ENCODE peak calls at places on chromosome 13, in six cellular contexts. J is Peyer's patch, P is HT1080, C is GM03348, D is suprapubic skin, T is aorta. Q is an unnamed sample.

GRCh38 chr13:44109986-44110640 is 230.4 kb downstream of the LACC1 start:
- DNase-seq in J (no peak), P (no peak), C (no peak), D (no peak), T (no peak), Q (no peak)

GRCh38 chr13:29543230-29544215 is 52.0 kb downstream of the SLC7A1 start:
- DNase-seq in J (no peak), P (peak), C (no peak), D (no peak), T (no peak), Q (peak)

GRCh38 chr13:110405597-110406450 is 98.7 kb downstream of the COL4A2 start:
- DNase-seq in J (no peak), P (peak), C (peak), D (no peak), T (peak), Q (peak)

GRCh38 chr13:30334663-30335386 is 27.5 kb upstream of the KATNAL1 start:
- DNase-seq in J (no peak), P (peak), C (no peak), D (no peak), T (no peak), Q (peak)

GRCh38 chr13:66875264-66875663 is 354.9 kb downstream of the PCDH9 start:
- DNase-seq in J (no peak), P (no peak), C (no peak), D (no peak), T (no peak), Q (no peak)

GRCh38 chr13:73036566-73036965 is 22.2 kb upstream of the KLF5 start:
- DNase-seq in J (no peak), P (no peak), C (no peak), D (no peak), T (no peak), Q (no peak)

GRCh38 chr13:68748038-68748437 is 1359.6 kb upstream of the ATXN8OS start:
- DNase-seq in J (no peak), P (peak), C (no peak), D (no peak), T (no peak), Q (no peak)

GRCh38 chr13:76009491-76009890 is 373.4 kb downstream of the LMO7 start:
- DNase-seq in J (no peak), P (no peak), C (no peak), D (no peak), T (no peak), Q (no peak)

GRCh38 chr13:50592412-50593145 is 250.9 kb downstream of the DLEU7 start:
- DNase-seq in J (no peak), P (peak), C (peak), D (no peak), T (no peak), Q (peak)

GRCh38 chr13:18949489-18949761 is 232.2 kb downstream of the TUBA3C start:
- DNase-seq in J (no peak), P (no peak), C (no peak), D (no peak), T (peak), Q (no peak)

GRCh38 chr13:80436571-80437169 is 95.7 kb upstream of the SPRY2 start:
- DNase-seq in J (no peak), P (no peak), C (no peak), D (no peak), T (no peak), Q (peak)

GRCh38 chr13:30421093-30422055 is 919 bp upstream of the UBE2L5 start:
- DNase-seq in J (peak), P (peak), C (peak), D (peak), T (peak), Q (peak)

GRCh38 chr13:92573467-92574057 is 653.0 kb upstream of the GPC6 start:
- DNase-seq in J (no peak), P (peak), C (peak), D (no peak), T (no peak), Q (no peak)

GRCh38 chr13:93146584-93147292 is 79.9 kb upstream of the GPC6 start:
- DNase-seq in J (no peak), P (peak), C (peak), D (no peak), T (no peak), Q (peak)

GRCh38 chr13:80390338-80390737 is 49.4 kb upstream of the SPRY2 start:
- DNase-seq in J (no peak), P (no peak), C (no peak), D (no peak), T (no peak), Q (no peak)

GRCh38 chr13:110989331-110989730 is 74.5 kb upstream of the ANKRD10 start:
- DNase-seq in J (no peak), P (no peak), C (peak), D (no peak), T (no peak), Q (peak)

GRCh38 chr13:46134961-46135522 is 30.2 kb upstream of the CPB2 start:
- DNase-seq in J (no peak), P (peak), C (no peak), D (no peak), T (no peak), Q (no peak)

GRCh38 chr13:78067290-78067689 is 148.7 kb upstream of the EDNRB start:
- DNase-seq in J (no peak), P (no peak), C (no peak), D (no peak), T (no peak), Q (no peak)

GRCh38 chr13:59494560-59494970 is 669.2 kb downstream of the DIAPH3 start:
- DNase-seq in J (no peak), P (no peak), C (peak), D (no peak), T (no peak), Q (peak)

GRCh38 chr13:45299194-45299593 is 41.8 kb downstream of the TPT1 start:
- DNase-seq in J (no peak), P (peak), C (no peak), D (no peak), T (no peak), Q (no peak)

GRCh38 chr13:46181799-46182490 is at the start of gene LCP1:
- DNase-seq in J (peak), P (peak), C (no peak), D (no peak), T (no peak), Q (no peak)

GRCh38 chr13:97076898-97077297 is 82.6 kb upstream of the OXGR1 start:
- DNase-seq in J (no peak), P (no peak), C (no peak), D (no peak), T (no peak), Q (peak)

GRCh38 chr13:50485979-50486935 is 357.2 kb downstream of the DLEU7 start:
- DNase-seq in J (no peak), P (no peak), C (no peak), D (no peak), T (no peak), Q (peak)

GRCh38 chr13:91632071-91632470 is 233.7 kb downstream of the GPC5 start:
- DNase-seq in J (no peak), P (peak), C (no peak), D (no peak), T (no peak), Q (no peak)

GRCh38 chr13:49563513-49563912 is 21.8 kb downstream of the RCBTB1 start:
- DNase-seq in J (no peak), P (no peak), C (peak), D (no peak), T (no peak), Q (peak)

Q was measured in adipocyte.